ENCODE peak calls at places on chromosomes 7 and 10, in seven cellular contexts. B, V, L, X, A, S and R are unnamed samples.

GRCh38 chr10:29412452-29413004 is 123.7 kb downstream of the LYZL1 start:
- DNase-seq in L (no peak), S (no peak), A (no peak), X (no peak), V (no peak), B (no peak), R (no peak)

GRCh38 chr10:44376504-44377099 is 8.3 kb downstream of the CXCL12 start:
- DNase-seq in B (no peak), V (no peak), A (no peak), S (no peak), X (no peak), L (no peak), R (no peak)

GRCh38 chr10:49222170-49222569 is 34.0 kb upstream of the TMEM273 start:
- DNase-seq in V (no peak), A (no peak), L (no peak), X (no peak), B (no peak), S (no peak), R (no peak)

GRCh38 chr7:99997545-99998137 is 17.8 kb upstream of the ZKSCAN1 start:
- DNase-seq in V (peak), X (peak), L (peak), B (peak), A (peak), S (peak), R (peak)

GRCh38 chr7:2013381-2014311 is 219.1 kb downstream of the MAD1L1 start:
- DNase-seq in S (no peak), V (no peak), B (no peak), L (no peak), A (no peak), X (no peak), R (no peak)

GRCh38 chr10:73771722-73772279 is 10.0 kb upstream of the CHCHD1 start:
- DNase-seq in X (no peak), A (peak), V (peak), B (peak), L (peak), S (no peak), R (no peak)

GRCh38 chr10:114925675-114926204 is 12.3 kb upstream of the TRUB1 start:
- DNase-seq in L (no peak), X (no peak), V (no peak), A (peak), S (peak), B (peak), R (no peak)

GRCh38 chr7:139948167-139948566 is 114.6 kb downstream of the PARP12 start:
- DNase-seq in B (no peak), V (no peak), X (no peak), S (no peak), L (no peak), A (no peak), R (no peak)

GRCh38 chr10:78515037-78515872 is 481.6 kb downstream of the RPS24 start:
- DNase-seq in V (no peak), S (no peak), A (no peak), X (no peak), B (no peak), L (no peak), R (no peak)

GRCh38 chr7:17996442-17997223 is 31.0 kb downstream of the PRPS1L1 start:
- DNase-seq in S (no peak), L (no peak), V (no peak), B (no peak), A (no peak), X (no peak), R (no peak)

GRCh38 chr7:120398284-120399000 is 125.5 kb downstream of the KCND2 start:
- DNase-seq in V (no peak), A (no peak), S (no peak), B (no peak), X (no peak), L (no peak), R (no peak)

GRCh38 chr10:5500162-5500670 is 846 bp upstream of the CALML5 start:
- DNase-seq in A (no peak), B (no peak), V (no peak), L (no peak), X (no peak), S (no peak), R (no peak)

GRCh38 chr10:34119456-34119855 is 695.6 kb downstream of the PARD3 start:
- DNase-seq in S (no peak), V (no peak), L (no peak), X (no peak), A (no peak), B (no peak), R (no peak)